ENCODE peak calls at places on chromosomes 5 and 9, in ten cellular contexts. A is HCT116, F is breast epithelium, U is suprapubic skin, Y is SK-N-SH, H is vagina, T is spleen, O is sigmoid colon, J is H1, P is prostate gland. V is an unnamed sample.

GRCh38 chr5:143471041-143471509 is 67.6 kb upstream of the NR3C1 start:
- DNase-seq in A (no peak), F (no peak), U (no peak), Y (no peak), H (no peak), T (no peak), O (no peak), J (no peak), P (no peak), V (no peak)

GRCh38 chr5:90307386-90308181 is 102.0 kb downstream of the CETN3 start:
- DNase-seq in A (no peak), F (no peak), U (no peak), Y (no peak), H (no peak), T (no peak), O (no peak), J (no peak), P (no peak), V (no peak)

GRCh38 chr9:118962426-118962825 is 406.8 kb downstream of the BRINP1 start:
- DNase-seq in A (no peak), F (no peak), U (no peak), Y (no peak), H (no peak), T (no peak), O (no peak), J (no peak), P (no peak), V (no peak)

GRCh38 chr5:72938206-72938605 is 17.6 kb upstream of the FCHO2 start:
- DNase-seq in A (no peak), F (no peak), U (no peak), Y (no peak), H (no peak), T (no peak), O (no peak), J (no peak), P (no peak), V (no peak)

GRCh38 chr9:133979124-133979920 is 12.8 kb downstream of the VAV2 start:
- DNase-seq in A (no peak), F (no peak), U (no peak), Y (peak; percentile 38), H (no peak), T (peak; percentile 84), O (peak; percentile 73), J (peak; percentile 50), P (no peak), V (no peak)

GRCh38 chr5:67156976-67157583 is 39.5 kb downstream of the CD180 start:
- DNase-seq in A (peak; percentile 29), F (no peak), U (no peak), Y (peak; percentile 57), H (no peak), T (peak; percentile 76), O (no peak), J (no peak), P (no peak), V (peak; percentile 42)

GRCh38 chr9:71692337-71692736 is 76.0 kb downstream of the CEMIP2 start:
- DNase-seq in A (no peak), F (no peak), U (no peak), Y (no peak), H (no peak), T (no peak), O (no peak), J (no peak), P (no peak), V (no peak)

GRCh38 chr5:77791356-77791755 is 15.2 kb upstream of the TBCA start:
- DNase-seq in A (no peak), F (no peak), U (no peak), Y (no peak), H (no peak), T (no peak), O (no peak), J (no peak), P (no peak), V (no peak)

GRCh38 chr9:37746448-37747270 is 6.9 kb upstream of the TRMT10B start:
- DNase-seq in A (no peak), F (no peak), U (no peak), Y (peak; percentile 37), H (no peak), T (no peak), O (no peak), J (no peak), P (no peak), V (no peak)

GRCh38 chr9:82201186-82201585 is 212.6 kb downstream of the SPATA31D1 start:
- DNase-seq in A (no peak), F (no peak), U (no peak), Y (no peak), H (no peak), T (no peak), O (no peak), J (no peak), P (no peak), V (no peak)

GRCh38 chr9:126613656-126614055 is at the start of gene LMX1B:
- DNase-seq in A (peak; percentile 63), F (peak; percentile 59), U (no peak), Y (peak; percentile 75), H (no peak), T (no peak), O (no peak), J (peak; percentile 73), P (peak; percentile 26), V (no peak)

GRCh38 chr9:127550751-127551150 is 61.3 kb upstream of the STXBP1 start:
- DNase-seq in A (no peak), F (no peak), U (peak; percentile 77), Y (no peak), H (no peak), T (no peak), O (no peak), J (no peak), P (no peak), V (peak; percentile 70)

GRCh38 chr9:123375725-123376132 is 19.7 kb downstream of the CRB2 start:
- DNase-seq in A (no peak), F (no peak), U (no peak), Y (no peak), H (no peak), T (no peak), O (peak; percentile 84), J (no peak), P (no peak), V (no peak)

GRCh38 chr5:143401846-143402463 is 1.5 kb downstream of the NR3C1 start:
- DNase-seq in A (no peak), F (no peak), U (no peak), Y (no peak), H (no peak), T (no peak), O (no peak), J (no peak), P (no peak), V (no peak)

GRCh38 chr5:34656700-34657549 is 797 bp downstream of the RAI14 start:
- DNase-seq in A (no peak), F (peak; percentile 19), U (no peak), Y (peak; percentile 61), H (peak; percentile 88), T (no peak), O (peak; percentile 71), J (no peak), P (peak; percentile 7), V (peak; percentile 27)

GRCh38 chr5:34657550-34657921 is 1.4 kb downstream of the RAI14 start:
- DNase-seq in A (no peak), F (peak; percentile 19), U (no peak), Y (peak; percentile 38), H (peak; percentile 88), T (no peak), O (peak; percentile 68), J (no peak), P (no peak), V (no peak)

GRCh38 chr5:34656001-34656699 is at the start of gene RAI14:
- DNase-seq in A (peak; percentile 23), F (peak; percentile 75), U (peak; percentile 81), Y (peak; percentile 85), H (peak; percentile 92), T (peak; percentile 88), O (peak; percentile 94), J (peak; percentile 86), P (peak; percentile 76), V (peak; percentile 83)

GRCh38 chr5:34653708-34654107 is 2.4 kb upstream of the RAI14 start:
- DNase-seq in A (no peak), F (no peak), U (no peak), Y (no peak), H (no peak), T (no peak), O (no peak), J (no peak), P (no peak), V (no peak)

GRCh38 chr5:34655354-34655991 is 655 bp upstream of the RAI14 start:
- DNase-seq in A (no peak), F (peak; percentile 66), U (no peak), Y (peak; percentile 38), H (peak; percentile 90), T (no peak), O (peak; percentile 83), J (peak; percentile 66), P (peak; percentile 70), V (peak; percentile 58)
- TF ChIP-seq POLR2AphosphoS5 in A (no peak), F (no peak), U (no peak), Y (peak; percentile 72), H (peak; percentile 45), T (no peak), O (peak; percentile 52), J (no peak), P (peak; percentile 56), V (peak; percentile 50)

DNA sequence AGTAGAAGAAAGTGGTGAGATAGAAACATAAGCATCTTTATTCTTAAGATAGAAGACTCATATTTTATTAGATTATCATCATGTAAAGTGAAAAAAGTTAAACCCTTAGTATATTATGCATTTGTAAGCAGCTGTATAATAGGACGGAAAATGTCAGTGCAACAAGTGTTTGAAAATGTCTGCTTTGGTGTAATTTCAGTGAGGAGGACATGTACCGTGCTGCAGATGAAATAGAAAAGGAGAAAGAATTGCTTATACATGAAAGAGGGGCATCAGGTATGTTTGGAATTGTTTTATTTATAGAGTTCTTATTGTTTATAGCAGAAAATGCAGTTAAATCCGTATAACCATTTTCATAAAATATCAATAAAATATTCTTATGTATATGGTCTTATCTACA is 8.9 kb downstream of the OTULIN start:
- DNase-seq in A (no peak), F (no peak), U (no peak), Y (no peak), H (no peak), T (no peak), O (no peak), J (no peak), P (no peak), V (no peak)
- H3K4me1 ChIP-seq in A (no peaks in the 10 kb centered on the region), F (no peaks in the 10 kb centered on the region), U (peaks cover 79% of the 10 kb centered on the region), Y (peaks cover 31% of the 10 kb centered on the region), H (peaks cover 70% of the 10 kb centered on the region), T (peaks cover 98% of the 10 kb centered on the region), O (peaks cover 20% of the 10 kb centered on the region), J (peaks cover 14% of the 10 kb centered on the region), P (peaks cover 14% of the 10 kb centered on the region), V (peaks cover 28% of the 10 kb centered on the region)

DNA sequence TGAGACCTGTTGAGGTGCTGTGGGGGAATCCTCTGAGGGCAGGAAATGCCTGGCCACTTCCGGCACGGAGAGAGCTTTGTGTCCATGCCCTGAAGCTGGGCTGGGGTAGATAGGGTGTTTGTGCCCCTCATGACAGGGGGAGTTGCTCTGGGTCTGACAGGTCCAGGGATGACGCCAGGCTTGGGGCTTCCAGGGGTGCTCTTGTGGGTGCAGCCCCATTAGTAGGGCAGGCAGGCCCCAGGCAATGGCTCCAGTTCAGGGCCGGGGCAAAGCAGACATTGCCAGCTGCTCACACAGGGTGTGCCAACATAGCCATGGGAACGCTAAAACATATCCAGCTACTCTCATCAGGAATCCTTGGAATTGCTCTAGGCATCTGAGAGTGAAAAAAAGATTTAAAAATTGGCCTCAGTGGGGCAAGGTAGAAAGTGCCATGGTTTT is 21.1 kb downstream of the PITX1 start:
- DNase-seq in A (no peak), F (peak; percentile 66), U (no peak), Y (no peak), H (no peak), T (peak; percentile 60), O (peak; percentile 56), J (no peak), P (no peak), V (peak; percentile 22)
- TF ChIP-seq POLR2AphosphoS5 in A (no peak), F (no peak), U (no peak), Y (no peak), H (no peak), T (no peak), O (no peak), J (no peak), P (no peak), V (no peak)

GRCh38 chr5:131156971-131157370 is 8.1 kb downstream of the HINT1 start:
- DNase-seq in A (no peak), F (no peak), U (no peak), Y (no peak), H (no peak), T (no peak), O (no peak), J (no peak), P (no peak), V (no peak)
- H3K4me1 ChIP-seq in A (no peaks in the 10 kb centered on the region), F (no peaks in the 10 kb centered on the region), U (no peaks in the 10 kb centered on the region), Y (no peaks in the 10 kb centered on the region), H (peaks cover 10% of the 10 kb centered on the region), T (peaks cover 24% of the 10 kb centered on the region), O (no peaks in the 10 kb centered on the region), J (peaks cover 2% of the 10 kb centered on the region), P (no peaks in the 10 kb centered on the region), V (no peaks in the 10 kb centered on the region)

V was measured in stomach.